ENCODE peak calls at places on chromosomes 7 and 10, in five cellular contexts. A is A549, V is HepG2, H is ovary, L is tibial nerve. F is an unnamed sample.

GRCh38 chr7:151361193-151361959 is 19.8 kb downstream of the NUB1 start:
- DNase-seq in A (no peak), V (no peak), H (no peak), L (no peak), F (peak)

GRCh38 chr7:129010075-129010474 is 44.8 kb downstream of the TNPO3 start:
- DNase-seq in A (no peak), V (no peak), H (no peak), L (no peak), F (no peak)

GRCh38 chr10:77317221-77317620 is 320.4 kb downstream of the KCNMA1 start:
- DNase-seq in A (no peak), V (no peak), H (no peak), L (no peak), F (no peak)

GRCh38 chr10:127293640-127294039 is 97.2 kb upstream of the INSYN2A start:
- DNase-seq in A (no peak), V (no peak), H (no peak), L (no peak), F (no peak)

GRCh38 chr7:16795624-16796023 is 9.2 kb downstream of the AGR2 start:
- DNase-seq in A (no peak), V (no peak), H (no peak), L (no peak), F (no peak)

GRCh38 chr7:42914726-42915045 is 2.8 kb upstream of the C7orf25 start:
- DNase-seq in A (no peak), V (no peak), H (no peak), L (no peak), F (no peak)

GRCh38 chr7:156466955-156467625 is 173.5 kb upstream of the RNF32 start:
- DNase-seq in A (no peak), V (no peak), H (no peak), L (no peak), F (no peak)

GRCh38 chr7:48173983-48174382 is 2.7 kb downstream of the ABCA13 start:
- DNase-seq in A (no peak), V (no peak), H (no peak), L (no peak), F (no peak)

GRCh38 chr7:33933611-33934281 is 28.4 kb downstream of the BMPER start:
- DNase-seq in A (peak), V (no peak), H (no peak), L (no peak), F (no peak)

GRCh38 chr10:69375307-69376151 is 41.2 kb downstream of the TACR2 start:
- DNase-seq in A (no peak), V (no peak), H (peak), L (no peak), F (no peak)

GRCh38 chr7:92639213-92639896 is 49.2 kb upstream of the FAM133B start:
- DNase-seq in A (no peak), V (no peak), H (no peak), L (no peak), F (no peak)

GRCh38 chr10:391304-391703 is 256.0 kb downstream of the ZMYND11 start:
- DNase-seq in A (no peak), V (no peak), H (no peak), L (no peak), F (no peak)

GRCh38 chr10:13450078-13450477 is 78.7 kb downstream of the BEND7 start:
- DNase-seq in A (no peak), V (no peak), H (no peak), L (no peak), F (no peak)

GRCh38 chr7:113756250-113756649 is 162.6 kb downstream of the PPP1R3A start:
- DNase-seq in A (no peak), V (no peak), H (no peak), L (no peak), F (no peak)

GRCh38 chr7:82158327-82158726 is 285.2 kb downstream of the CACNA2D1 start:
- DNase-seq in A (peak), V (no peak), H (no peak), L (no peak), F (no peak)

GRCh38 chr7:64873517-64873916 is 29.6 kb upstream of the ZNF273 start:
- DNase-seq in A (no peak), V (no peak), H (no peak), L (no peak), F (peak)

GRCh38 chr7:104956753-104957450 is 57.1 kb upstream of the KMT2E start:
- DNase-seq in A (no peak), V (no peak), H (no peak), L (no peak), F (no peak)

GRCh38 chr10:614341-614664 is 75.2 kb downstream of the DIP2C start:
- DNase-seq in A (no peak), V (no peak), H (no peak), L (no peak), F (no peak)

GRCh38 chr7:148395292-148395691 is 195.3 kb upstream of the C7orf33 start:
- DNase-seq in A (no peak), V (no peak), H (no peak), L (no peak), F (peak)

GRCh38 chr7:45000096-45001032 is at the start of gene CCM2:
- DNase-seq in A (no peak), V (no peak), H (peak), L (no peak), F (no peak)

GRCh38 chr7:152076324-152076821 is 50.9 kb downstream of the GALNT11 start:
- DNase-seq in A (peak), V (peak), H (no peak), L (peak), F (no peak)

GRCh38 chr7:151251328-151251925 is 2.9 kb upstream of the SMARCD3 start:
- DNase-seq in A (peak), V (no peak), H (peak), L (peak), F (no peak)

GRCh38 chr10:114996542-114996941 is 58.5 kb downstream of the TRUB1 start:
- DNase-seq in A (no peak), V (no peak), H (no peak), L (no peak), F (no peak)

GRCh38 chr7:35424869-35425495 is 171.1 kb upstream of the TBX20 start:
- DNase-seq in A (peak), V (peak), H (no peak), L (peak), F (no peak)

GRCh38 chr10:109996225-109996624 is 11.6 kb upstream of the ADD3 start:
- DNase-seq in A (no peak), V (no peak), H (no peak), L (no peak), F (no peak)

GRCh38 chr7:7959979-7960670 is 8.5 kb upstream of the GLCCI1 start:
- DNase-seq in A (no peak), V (no peak), H (no peak), L (no peak), F (no peak)

GRCh38 chr10:79287973-79288715 is 59.1 kb upstream of the PPIF start:
- DNase-seq in A (no peak), V (no peak), H (no peak), L (no peak), F (no peak)

GRCh38 chr10:84026821-84027257 is 112.5 kb upstream of the GHITM start:
- DNase-seq in A (peak), V (peak), H (no peak), L (no peak), F (peak)

GRCh38 chr10:5498791-5499492 is 428 bp downstream of the CALML5 start:
- DNase-seq in A (no peak), V (no peak), H (peak), L (no peak), F (no peak)

GRCh38 chr7:4650471-4651047 is 31.5 kb upstream of the FOXK1 start:
- DNase-seq in A (no peak), V (peak), H (peak), L (no peak), F (no peak)

GRCh38 chr10:3708830-3709229 is 76.2 kb downstream of the KLF6 start:
- DNase-seq in A (no peak), V (no peak), H (no peak), L (no peak), F (no peak)

GRCh38 chr7:26153246-26153822 is 1.3 kb downstream of the NFE2L3 start:
- DNase-seq in A (no peak), V (no peak), H (no peak), L (no peak), F (no peak)

GRCh38 chr10:74500806-74501205 is 325.6 kb upstream of the KAT6B start:
- DNase-seq in A (no peak), V (no peak), H (no peak), L (no peak), F (no peak)

GRCh38 chr7:128889121-128889520 is 21.4 kb downstream of the KCP start:
- DNase-seq in A (no peak), V (no peak), H (no peak), L (no peak), F (no peak)

GRCh38 chr10:23155166-23155565 is 36.9 kb upstream of the PTF1A start:
- DNase-seq in A (no peak), V (no peak), H (no peak), L (no peak), F (peak)

GRCh38 chr10:36716291-36716690 is 409.1 kb upstream of the ANKRD30A start:
- DNase-seq in A (no peak), V (no peak), H (no peak), L (no peak), F (no peak)

GRCh38 chr7:22444181-22444966 is 55.6 kb downstream of the STEAP1B start:
- DNase-seq in A (no peak), V (peak), H (no peak), L (no peak), F (peak)
- TF ChIP-seq EP300 in A (no peak), V (peak), H (no peak), L (no peak), F (no peak)

GRCh38 chr10:103627893-103628292 is 134.4 kb downstream of the NEURL1 start:
- DNase-seq in A (no peak), V (no peak), H (no peak), L (no peak), F (no peak)

GRCh38 chr10:103630156-103630555 is 136.7 kb downstream of the NEURL1 start:
- DNase-seq in A (no peak), V (no peak), H (no peak), L (no peak), F (no peak)

GRCh38 chr10:103626178-103626577 is 132.7 kb downstream of the NEURL1 start:
- DNase-seq in A (no peak), V (no peak), H (no peak), L (no peak), F (no peak)

GRCh38 chr10:103629581-103629980 is 136.1 kb downstream of the NEURL1 start:
- DNase-seq in A (no peak), V (no peak), H (no peak), L (no peak), F (no peak)

GRCh38 chr10:103627111-103627892 is 133.8 kb downstream of the NEURL1 start:
- DNase-seq in A (no peak), V (no peak), H (no peak), L (no peak), F (no peak)
- TF ChIP-seq POLR2A in A (no peak), V (no peak), H (no peak), L (no peak), F (no peak)

DNA sequence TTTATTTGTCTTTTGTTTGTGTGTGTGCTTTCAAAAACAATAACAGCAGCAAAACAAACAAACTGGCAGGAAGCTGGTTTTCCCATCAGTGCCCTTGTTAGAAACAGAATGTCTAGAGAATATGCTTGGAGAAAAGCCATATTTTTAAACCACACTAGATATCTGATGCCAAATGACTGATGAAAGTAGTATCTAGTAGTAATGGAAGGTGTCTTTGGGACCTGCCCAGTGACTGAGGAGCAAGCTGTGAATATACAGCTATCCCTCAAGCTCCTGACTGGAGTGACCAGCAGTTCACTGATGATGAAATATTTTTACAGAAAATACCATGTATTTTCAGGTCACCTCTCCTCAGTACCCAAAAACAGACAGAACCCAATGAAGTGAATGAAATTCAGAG is 956 bp downstream of the PDE1C start:
- DNase-seq in A (no peak), V (no peak), H (no peak), L (no peak), F (no peak)
- H3K27ac ChIP-seq in A (peak), V (no peak), H (no peak), L (no peak), F (peak)

GRCh38 chr7:108525327-108525984 is 479 bp downstream of the PNPLA8 start:
- DNase-seq in A (peak), V (peak), H (no peak), L (no peak), F (no peak)

GRCh38 chr7:108528183-108528712 is 2.3 kb upstream of the PNPLA8 start:
- DNase-seq in A (no peak), V (no peak), H (no peak), L (no peak), F (no peak)

GRCh38 chr7:108525985-108526767 is at the start of gene PNPLA8:
- DNase-seq in A (peak), V (peak), H (peak), L (peak), F (peak)

GRCh38 chr7:108526768-108527017 is 758 bp upstream of the PNPLA8 start:
- DNase-seq in A (no peak), V (no peak), H (no peak), L (no peak), F (no peak)

DNA sequence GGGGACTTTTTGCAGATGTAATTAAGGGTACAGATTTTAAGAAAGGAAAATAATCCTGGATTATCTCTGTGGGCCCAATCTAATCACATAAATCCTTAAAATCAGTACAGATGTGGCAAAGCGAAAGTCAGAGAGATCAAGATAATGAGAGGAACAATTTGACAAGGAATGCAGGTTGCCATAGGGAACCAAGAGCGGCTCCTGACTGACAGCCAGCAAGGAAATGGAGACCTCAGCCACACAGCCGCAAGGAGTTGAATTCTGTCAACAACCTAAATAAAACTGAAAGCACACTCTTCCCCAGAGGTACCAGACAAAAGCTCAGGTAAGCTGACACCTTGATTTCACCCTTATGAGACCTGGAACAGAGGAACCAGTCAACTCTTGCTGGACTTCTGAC is 3.4 kb upstream of the PNPLA8 start:
- DNase-seq in A (no peak), V (no peak), H (no peak), L (no peak), F (no peak)
- TF ChIP-seq EP300 in A (no peak), V (no peak), H (no peak), L (no peak), F (no peak)

GRCh38 chr7:66629659-66630058 is 978 bp downstream of the KCTD7 start:
- DNase-seq in A (no peak), V (no peak), H (peak), L (no peak), F (no peak)

GRCh38 chr7:66629222-66629658 is 559 bp downstream of the KCTD7 start:
- DNase-seq in A (no peak), V (no peak), H (no peak), L (peak), F (no peak)

GRCh38 chr7:66631471-66631870 is 2.8 kb downstream of the KCTD7 start:
- DNase-seq in A (no peak), V (no peak), H (no peak), L (no peak), F (no peak)

GRCh38 chr7:66628361-66629221 is at the start of gene KCTD7:
- DNase-seq in A (peak), V (peak), H (peak), L (peak), F (peak)

GRCh38 chr7:66630529-66630928 is 1.8 kb downstream of the KCTD7 start:
- DNase-seq in A (no peak), V (no peak), H (no peak), L (no peak), F (no peak)
- TF ChIP-seq POLR2A in A (no peak), V (no peak), H (no peak), L (no peak), F (no peak)

DNA sequence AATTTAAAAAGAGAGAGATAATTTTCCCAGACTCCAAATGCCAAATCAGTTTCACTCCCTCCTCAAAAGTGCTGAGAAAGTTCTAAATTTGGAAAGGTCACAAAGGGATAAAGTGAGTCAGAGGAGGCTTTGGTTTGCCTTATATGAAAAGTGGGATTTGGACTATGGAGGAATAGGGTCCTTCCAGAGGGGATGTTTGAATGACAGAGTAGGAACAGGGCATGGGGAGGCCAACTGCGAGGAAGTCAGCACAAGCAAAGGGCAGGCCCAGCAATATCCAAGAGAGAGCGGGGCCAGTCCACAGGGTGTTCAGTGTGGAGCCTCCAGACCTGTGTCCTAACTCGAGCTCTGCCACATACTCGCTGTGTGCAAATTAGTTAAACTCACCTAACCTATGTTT is 9.8 kb upstream of the FAS start:
- DNase-seq in A (no peak), V (no peak), H (peak), L (no peak), F (no peak)
- H3K27ac ChIP-seq in A (no peak), V (no peak), H (peak), L (no peak), F (peak)

GRCh38 chr10:7357193-7357592 is 53.6 kb downstream of the SFMBT2 start:
- DNase-seq in A (no peak), V (no peak), H (no peak), L (no peak), F (no peak)

GRCh38 chr10:7359954-7360353 is 50.9 kb downstream of the SFMBT2 start:
- DNase-seq in A (peak), V (no peak), H (no peak), L (no peak), F (no peak)

GRCh38 chr10:7351905-7352304 is 58.9 kb downstream of the SFMBT2 start:
- DNase-seq in A (no peak), V (no peak), H (no peak), L (no peak), F (no peak)

GRCh38 chr10:7350541-7351195 is 60.2 kb downstream of the SFMBT2 start:
- DNase-seq in A (no peak), V (no peak), H (no peak), L (no peak), F (no peak)

GRCh38 chr10:7354330-7355047 is 56.3 kb downstream of the SFMBT2 start:
- DNase-seq in A (peak), V (no peak), H (no peak), L (no peak), F (no peak)
- TF ChIP-seq EP300 in A (peak), V (no peak), H (no peak), L (no peak), F (no peak)

GRCh38 chr10:121927361-121927840 is 430 bp downstream of the ATE1 start:
- DNase-seq in A (no peak), V (peak), H (no peak), L (no peak), F (no peak)
- TF ChIP-seq POLR2A in A (no peak), V (peak), H (no peak), L (no peak), F (no peak)

GRCh38 chr7:51022821-51023220 is 240.1 kb upstream of the GRB10 start:
- DNase-seq in A (no peak), V (no peak), H (no peak), L (no peak), F (no peak)
- H3K27ac ChIP-seq in A (no peak), V (no peak), H (no peak), L (no peak), F (no peak)

F was measured in esophagus muscularis mucosa.